ENCODE peak calls at places on chromosomes 3 and 15, in nine cellular contexts. One of them, this sample, is unnamed.

GRCh38 chr3:189119947-189120346 is 51.8 kb upstream of the TPRG1 start:
- DNase-seq in fibroblast of lung: no peak
- DNase-seq in PC-3: no peak
- DNase-seq in endothelial cell of umbilical vein: no peak
- DNase-seq in astrocyte: no peak
- DNase-seq in HCT116: no peak
- DNase-seq in A673: no peak
- DNase-seq in neural progenitor cell: no peak
- DNase-seq in H1: no peak
- DNase-seq in this sample: no peak

GRCh38 chr3:184565421-184566211 is 4.0 kb downstream of the EPHB3 start:
- DNase-seq in fibroblast of lung: peak
- DNase-seq in PC-3: peak
- DNase-seq in endothelial cell of umbilical vein: no peak
- DNase-seq in astrocyte: peak
- DNase-seq in HCT116: peak
- DNase-seq in A673: peak
- DNase-seq in neural progenitor cell: peak
- DNase-seq in H1: no peak
- DNase-seq in this sample: peak

GRCh38 chr3:98705212-98705611 is 57.9 kb upstream of the ST3GAL6 start:
- DNase-seq in fibroblast of lung: peak
- DNase-seq in PC-3: no peak
- DNase-seq in endothelial cell of umbilical vein: no peak
- DNase-seq in astrocyte: no peak
- DNase-seq in HCT116: no peak
- DNase-seq in A673: no peak
- DNase-seq in neural progenitor cell: no peak
- DNase-seq in H1: no peak
- DNase-seq in this sample: no peak

GRCh38 chr3:33061782-33062181 is 35.2 kb downstream of the GLB1 start:
- DNase-seq in fibroblast of lung: peak
- DNase-seq in PC-3: no peak
- DNase-seq in endothelial cell of umbilical vein: no peak
- DNase-seq in astrocyte: peak
- DNase-seq in HCT116: no peak
- DNase-seq in A673: no peak
- DNase-seq in neural progenitor cell: no peak
- DNase-seq in H1: no peak
- DNase-seq in this sample: no peak

GRCh38 chr3:186427627-186428026 is 65.6 kb upstream of the DGKG start:
- DNase-seq in fibroblast of lung: peak
- DNase-seq in PC-3: no peak
- DNase-seq in endothelial cell of umbilical vein: no peak
- DNase-seq in astrocyte: peak
- DNase-seq in HCT116: no peak
- DNase-seq in A673: no peak
- DNase-seq in neural progenitor cell: no peak
- DNase-seq in H1: no peak
- DNase-seq in this sample: no peak

GRCh38 chr15:28273468-28273867 is 48.5 kb downstream of the HERC2 start:
- DNase-seq in fibroblast of lung: peak
- DNase-seq in PC-3: no peak
- DNase-seq in endothelial cell of umbilical vein: peak
- DNase-seq in astrocyte: no peak
- DNase-seq in HCT116: no peak
- DNase-seq in A673: no peak
- DNase-seq in neural progenitor cell: peak
- DNase-seq in H1: no peak
- DNase-seq in this sample: no peak

GRCh38 chr15:69604050-69604378 is 151.4 kb downstream of the RPLP1 start:
- DNase-seq in fibroblast of lung: no peak
- DNase-seq in PC-3: peak
- DNase-seq in endothelial cell of umbilical vein: no peak
- DNase-seq in astrocyte: no peak
- DNase-seq in HCT116: peak
- DNase-seq in A673: no peak
- DNase-seq in neural progenitor cell: no peak
- DNase-seq in H1: no peak
- DNase-seq in this sample: peak

GRCh38 chr15:100720406-100720967 is 118.1 kb downstream of the ASB7 start:
- DNase-seq in fibroblast of lung: no peak
- DNase-seq in PC-3: no peak
- DNase-seq in endothelial cell of umbilical vein: no peak
- DNase-seq in astrocyte: no peak
- DNase-seq in HCT116: no peak
- DNase-seq in A673: no peak
- DNase-seq in neural progenitor cell: no peak
- DNase-seq in H1: no peak
- DNase-seq in this sample: no peak

GRCh38 chr15:101563397-101563796 is 73.9 kb upstream of the PCSK6 start:
- DNase-seq in fibroblast of lung: no peak
- DNase-seq in PC-3: no peak
- DNase-seq in endothelial cell of umbilical vein: no peak
- DNase-seq in astrocyte: no peak
- DNase-seq in HCT116: no peak
- DNase-seq in A673: no peak
- DNase-seq in neural progenitor cell: no peak
- DNase-seq in H1: no peak
- DNase-seq in this sample: no peak

DNA sequence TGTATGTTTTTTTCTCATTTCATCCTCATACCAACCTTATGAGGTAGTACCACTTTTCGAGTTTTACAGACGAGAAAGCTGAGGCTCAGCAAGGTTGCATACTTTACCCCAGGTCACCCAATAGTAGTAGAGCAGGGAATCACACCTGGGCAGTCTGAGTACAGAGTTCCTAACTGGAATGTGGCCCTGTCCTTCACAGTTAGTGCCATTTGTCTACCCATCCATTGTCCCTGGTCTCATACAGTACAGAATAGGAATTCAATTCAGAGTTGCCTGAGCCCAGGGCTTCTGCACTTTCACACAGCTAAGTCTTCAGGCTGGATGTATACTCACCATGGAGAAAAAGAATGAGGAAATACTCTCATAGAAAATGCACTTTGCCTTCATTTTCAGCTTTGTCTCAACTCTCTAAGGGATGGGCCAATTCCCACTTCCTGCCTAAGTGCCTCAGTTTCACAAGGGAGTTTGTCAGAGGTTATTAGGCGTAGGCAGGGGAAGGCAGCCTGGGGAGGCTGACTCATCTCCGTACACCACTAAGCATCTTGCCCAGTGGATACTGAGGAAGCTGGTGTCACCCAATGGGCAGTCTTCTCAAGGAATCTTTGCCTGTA is 93.2 kb downstream of the TMEM212 start:
- DNase-seq in fibroblast of lung: peak
- DNase-seq in PC-3: peak
- DNase-seq in endothelial cell of umbilical vein: no peak
- DNase-seq in astrocyte: peak
- DNase-seq in HCT116: no peak
- DNase-seq in A673: peak
- DNase-seq in neural progenitor cell: no peak
- DNase-seq in H1: no peak
- DNase-seq in this sample: peak
- H3K4me3 ChIP-seq in fibroblast of lung: no peak
- H3K4me3 ChIP-seq in PC-3: no peak
- H3K4me3 ChIP-seq in endothelial cell of umbilical vein: no peak
- H3K4me3 ChIP-seq in astrocyte: no peak
- H3K4me3 ChIP-seq in HCT116: no peak
- H3K4me3 ChIP-seq in A673: no peak
- H3K4me3 ChIP-seq in neural progenitor cell: no peak
- H3K4me3 ChIP-seq in H1: no peak
- H3K4me3 ChIP-seq in this sample: no peak

DNA sequence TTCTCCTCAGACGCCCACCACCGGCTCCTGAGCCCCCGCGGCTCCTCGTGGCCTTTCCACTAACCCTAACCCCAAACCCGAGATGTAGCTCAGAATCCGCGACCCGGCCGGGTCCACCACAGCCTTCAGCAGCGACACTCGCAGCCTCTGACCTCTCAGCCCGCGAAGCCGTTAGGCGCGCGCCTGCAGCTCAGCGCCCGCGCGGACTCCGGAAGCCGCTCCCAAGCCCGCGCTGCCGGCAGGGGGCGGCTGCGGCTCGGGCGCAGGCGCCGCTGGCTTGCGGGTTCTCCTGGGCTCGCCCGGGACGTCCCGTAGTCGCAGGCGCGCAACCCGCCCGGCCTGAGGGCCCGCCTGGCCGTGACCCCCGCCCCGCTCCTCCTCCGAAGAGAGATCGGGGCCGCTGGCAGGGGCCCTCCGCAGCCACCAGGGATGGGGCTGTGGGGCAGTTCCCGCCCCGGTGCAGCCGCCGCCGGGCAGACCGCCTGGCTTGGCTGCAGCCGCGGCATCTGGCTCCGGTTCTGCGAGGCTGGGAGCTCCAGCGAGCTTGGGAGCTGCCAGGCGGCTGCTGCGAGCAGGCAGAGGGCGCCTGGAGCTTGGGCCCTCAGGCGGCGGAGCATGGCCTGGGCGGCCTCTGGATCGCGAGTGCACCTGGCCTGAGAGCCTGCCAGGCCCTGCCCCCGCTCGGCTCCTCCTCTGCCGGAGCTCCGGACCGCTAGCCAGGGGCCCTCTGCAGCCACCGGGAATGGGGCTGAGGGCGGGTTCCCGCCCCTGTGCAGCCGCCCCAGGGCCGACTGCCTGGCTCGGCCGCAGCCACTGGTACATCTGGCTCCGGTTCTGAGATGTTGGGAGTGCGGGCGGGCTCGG is 120.7 kb downstream of the LMLN start:
- DNase-seq in fibroblast of lung: peak
- DNase-seq in PC-3: peak
- DNase-seq in endothelial cell of umbilical vein: peak
- DNase-seq in astrocyte: peak
- DNase-seq in HCT116: peak
- DNase-seq in A673: peak
- DNase-seq in neural progenitor cell: peak
- DNase-seq in H1: peak
- DNase-seq in this sample: peak
- TF ChIP-seq EZH2 in fibroblast of lung: no peak
- TF ChIP-seq EZH2 in PC-3: no peak
- TF ChIP-seq EZH2 in endothelial cell of umbilical vein: peak
- TF ChIP-seq EZH2 in astrocyte: peak
- TF ChIP-seq EZH2 in HCT116: no peak
- TF ChIP-seq EZH2 in A673: no peak
- TF ChIP-seq EZH2 in neural progenitor cell: peak
- TF ChIP-seq EZH2 in H1: no peak
- TF ChIP-seq EZH2 in this sample: no peak

GRCh38 chr3:172813462-172813861 is 62.9 kb downstream of the ECT2 start:
- DNase-seq in fibroblast of lung: no peak
- DNase-seq in PC-3: no peak
- DNase-seq in endothelial cell of umbilical vein: no peak
- DNase-seq in astrocyte: no peak
- DNase-seq in HCT116: no peak
- DNase-seq in A673: no peak
- DNase-seq in neural progenitor cell: no peak
- DNase-seq in H1: no peak
- DNase-seq in this sample: no peak

GRCh38 chr3:172815857-172816256 is 65.3 kb downstream of the ECT2 start:
- DNase-seq in fibroblast of lung: no peak
- DNase-seq in PC-3: no peak
- DNase-seq in endothelial cell of umbilical vein: no peak
- DNase-seq in astrocyte: no peak
- DNase-seq in HCT116: no peak
- DNase-seq in A673: no peak
- DNase-seq in neural progenitor cell: no peak
- DNase-seq in H1: no peak
- DNase-seq in this sample: no peak

GRCh38 chr3:172816968-172817367 is 66.4 kb downstream of the ECT2 start:
- DNase-seq in fibroblast of lung: no peak
- DNase-seq in PC-3: no peak
- DNase-seq in endothelial cell of umbilical vein: no peak
- DNase-seq in astrocyte: no peak
- DNase-seq in HCT116: no peak
- DNase-seq in A673: no peak
- DNase-seq in neural progenitor cell: no peak
- DNase-seq in H1: no peak
- DNase-seq in this sample: no peak

GRCh38 chr3:172811099-172811498 is 60.6 kb downstream of the ECT2 start:
- DNase-seq in fibroblast of lung: no peak
- DNase-seq in PC-3: no peak
- DNase-seq in endothelial cell of umbilical vein: no peak
- DNase-seq in astrocyte: no peak
- DNase-seq in HCT116: no peak
- DNase-seq in A673: no peak
- DNase-seq in neural progenitor cell: no peak
- DNase-seq in H1: no peak
- DNase-seq in this sample: no peak

DNA sequence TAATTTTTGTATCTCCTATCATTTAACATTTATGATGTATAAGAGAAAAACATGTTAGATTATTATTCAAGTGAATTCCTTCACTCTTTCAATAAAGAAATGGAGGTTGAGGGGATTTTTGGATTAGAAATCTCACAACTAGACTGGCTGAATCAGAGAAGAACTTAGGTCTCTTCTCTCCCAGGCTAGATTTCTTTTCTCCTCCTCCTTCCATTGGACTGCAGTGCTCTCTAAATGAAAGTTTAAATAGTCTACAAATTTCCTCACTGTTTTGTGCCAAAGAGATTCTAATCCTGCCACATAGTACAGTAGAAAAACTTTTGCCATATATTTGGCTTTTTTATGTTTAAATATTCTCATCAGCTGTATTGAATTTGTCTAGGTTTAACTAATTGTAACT is 65.8 kb downstream of the ECT2 start:
- DNase-seq in fibroblast of lung: no peak
- DNase-seq in PC-3: no peak
- DNase-seq in endothelial cell of umbilical vein: no peak
- DNase-seq in astrocyte: no peak
- DNase-seq in HCT116: no peak
- DNase-seq in A673: no peak
- DNase-seq in neural progenitor cell: no peak
- DNase-seq in H1: no peak
- DNase-seq in this sample: no peak
- H3K4me3 ChIP-seq in fibroblast of lung: no peak
- H3K4me3 ChIP-seq in PC-3: no peak
- H3K4me3 ChIP-seq in endothelial cell of umbilical vein: no peak
- H3K4me3 ChIP-seq in astrocyte: no peak
- H3K4me3 ChIP-seq in HCT116: no peak
- H3K4me3 ChIP-seq in A673: no peak
- H3K4me3 ChIP-seq in neural progenitor cell: no peak
- H3K4me3 ChIP-seq in H1: no peak
- H3K4me3 ChIP-seq in this sample: no peak

DNA sequence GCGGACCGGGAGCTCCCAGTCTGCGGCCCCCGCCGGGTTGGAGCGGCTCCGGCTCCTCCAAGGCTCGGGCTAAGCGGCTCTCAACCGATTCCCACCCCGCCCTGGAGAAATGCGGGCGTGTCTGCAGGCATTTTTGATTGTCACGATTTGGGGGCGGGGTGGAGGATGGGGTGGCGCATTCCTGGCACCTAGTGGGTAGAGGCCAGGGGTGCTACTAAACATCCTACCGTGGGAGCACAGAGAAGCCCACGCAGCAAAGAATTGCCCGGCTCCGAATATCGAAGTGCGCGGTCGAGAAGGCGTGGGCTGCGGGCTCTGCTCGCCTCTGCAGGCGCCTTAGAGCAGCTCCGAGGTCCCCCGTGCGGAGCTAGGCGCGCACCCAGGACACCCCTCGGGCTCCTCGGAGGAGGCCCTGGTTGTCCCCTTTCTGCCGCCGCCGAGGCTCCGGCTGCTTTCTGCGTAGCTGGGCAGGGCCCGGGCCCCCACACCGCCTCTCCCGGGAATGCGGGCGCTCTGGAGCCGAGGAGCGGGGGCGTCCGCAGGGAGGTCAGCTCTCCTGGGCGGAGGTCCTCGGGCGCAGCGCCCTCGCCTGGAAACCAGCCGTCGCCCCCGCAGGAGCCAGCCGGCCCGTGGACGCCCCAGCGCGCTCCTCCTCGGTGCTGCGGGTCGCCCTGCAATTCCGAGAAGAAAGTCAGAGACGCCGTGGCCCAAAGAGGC is 16.5 kb upstream of the LAMP3 start:
- DNase-seq in fibroblast of lung: peak
- DNase-seq in PC-3: peak
- DNase-seq in endothelial cell of umbilical vein: peak
- DNase-seq in astrocyte: peak
- DNase-seq in HCT116: no peak
- DNase-seq in A673: peak
- DNase-seq in neural progenitor cell: peak
- DNase-seq in H1: no peak
- DNase-seq in this sample: peak
- TF ChIP-seq EZH2 in fibroblast of lung: no peak
- TF ChIP-seq EZH2 in PC-3: no peak
- TF ChIP-seq EZH2 in endothelial cell of umbilical vein: no peak
- TF ChIP-seq EZH2 in astrocyte: no peak
- TF ChIP-seq EZH2 in HCT116: no peak
- TF ChIP-seq EZH2 in A673: no peak
- TF ChIP-seq EZH2 in neural progenitor cell: peak
- TF ChIP-seq EZH2 in H1: peak
- TF ChIP-seq EZH2 in this sample: no peak

This sample was measured in mammary epithelial cell.